ENCODE peak calls at places on chromosome 7, in eight cellular contexts. P is K562, E is ovary, A is stomach, D is transverse colon, M is SK-N-SH, W is suprapubic skin, V is sigmoid colon. C is an unnamed sample.
A peak's percentile ranks its signal among the peaks of the same experiment; 100 is the strongest.

GRCh38 chr7:4665661-4666060 is 16.4 kb upstream of the FOXK1 start:
- DNase-seq in D (no peak), V (peak; percentile 5), E (no peak), P (no peak), M (no peak), W (no peak), A (no peak), C (no peak)

GRCh38 chr7:37230221-37230620 is 218.4 kb downstream of the ELMO1 start:
- DNase-seq in E (no peak), A (no peak), D (no peak), V (peak; percentile 87), P (no peak), W (no peak), M (no peak), C (peak; percentile 73)

GRCh38 chr7:92400013-92400412 is 47.3 kb upstream of the GATAD1 start:
- DNase-seq in V (no peak), P (no peak), M (no peak), A (no peak), D (no peak), E (no peak), W (no peak), C (no peak)

GRCh38 chr7:119256446-119257131 is 1016.4 kb upstream of the KCND2 start:
- DNase-seq in P (no peak), E (no peak), V (no peak), A (no peak), W (no peak), D (no peak), M (no peak), C (no peak)

GRCh38 chr7:47536705-47537611 is 45.0 kb downstream of the TNS3 start:
- DNase-seq in A (peak; percentile 59), V (peak; percentile 80), E (peak; percentile 80), D (peak; percentile 59), W (peak; percentile 88), M (peak; percentile 86), P (no peak), C (peak; percentile 40)

GRCh38 chr7:141220263-141220662 is 146.4 kb downstream of the TMEM178B start:
- DNase-seq in V (no peak), P (peak; percentile 52), W (no peak), D (no peak), A (no peak), E (no peak), M (peak; percentile 86), C (no peak)

GRCh38 chr7:22874904-22875303 is 52.3 kb upstream of the TOMM7 start:
- DNase-seq in D (no peak), P (no peak), W (no peak), V (no peak), A (no peak), E (no peak), M (no peak), C (no peak)

GRCh38 chr7:18257711-18258110 is 230.1 kb upstream of the PRPS1L1 start:
- DNase-seq in V (no peak), W (no peak), D (no peak), M (no peak), A (no peak), E (no peak), P (no peak), C (no peak)

GRCh38 chr7:20484366-20484765 is 131.1 kb upstream of the ABCB5 start:
- DNase-seq in V (no peak), P (no peak), W (no peak), M (no peak), A (no peak), D (no peak), E (no peak), C (no peak)

GRCh38 chr7:55571534-55572377 is 546 bp downstream of the VOPP1 start:
- DNase-seq in A (peak; percentile 71), V (peak; percentile 79), E (peak; percentile 72), M (peak; percentile 90), P (peak; percentile 72), W (no peak), D (peak; percentile 78), C (peak; percentile 17)

GRCh38 chr7:1619152-1620079 is 49.6 kb upstream of the PSMG3 start:
- DNase-seq in M (peak; percentile 46), W (no peak), V (no peak), P (peak; percentile 27), A (no peak), E (no peak), D (no peak), C (no peak)

GRCh38 chr7:22667562-22668239 is 59.3 kb upstream of the IL6 start:
- DNase-seq in V (no peak), M (no peak), D (no peak), P (peak; percentile 79), A (no peak), W (no peak), E (no peak), C (no peak)

GRCh38 chr7:2321020-2321419 is 6.8 kb upstream of the SNX8 start:
- DNase-seq in M (no peak), P (no peak), V (no peak), W (no peak), D (no peak), E (no peak), A (no peak), C (no peak)

GRCh38 chr7:45117582-45117981 is 6.1 kb upstream of the TBRG4 start:
- DNase-seq in E (no peak), W (peak; percentile 73), D (no peak), V (peak; percentile 55), M (no peak), A (no peak), P (no peak), C (no peak)

GRCh38 chr7:132545756-132546155 is 30.5 kb downstream of the PLXNA4 start:
- DNase-seq in A (no peak), M (no peak), D (no peak), V (no peak), P (no peak), E (no peak), W (no peak), C (no peak)

GRCh38 chr7:107045980-107046379 is 1.5 kb downstream of the PRKAR2B start:
- DNase-seq in E (no peak), M (no peak), V (no peak), A (no peak), D (no peak), W (no peak), P (peak; percentile 56), C (no peak)

GRCh38 chr7:101172005-101172853 is 6.9 kb upstream of the VGF start:
- DNase-seq in W (no peak), D (no peak), P (no peak), V (no peak), A (no peak), M (peak; percentile 36), E (no peak), C (no peak)
- H3K27me3 ChIP-seq in W (peaks cover 100% of the 10 kb centered on the region), D (peaks cover 100% of the 10 kb centered on the region), P (peaks cover 37% of the 10 kb centered on the region), V (peaks cover 100% of the 10 kb centered on the region), A (peaks cover 100% of the 10 kb centered on the region), M (no peaks in the 10 kb centered on the region), E (peaks cover 5% of the 10 kb centered on the region), C (peaks cover 100% of the 10 kb centered on the region)

GRCh38 chr7:7971308-7972040 is 2.9 kb downstream of the GLCCI1 start:
- DNase-seq in E (no peak), M (no peak), V (no peak), P (no peak), W (no peak), D (no peak), A (no peak), C (no peak)
- H3K4me3 ChIP-seq in E (no peak overlapping the region), M (peak overlapping the region; percentile 82), V (peak overlapping the region; percentile 89), P (peak overlapping the region; percentile 84), W (peak overlapping the region; percentile 96), D (no peak overlapping the region), A (peak overlapping the region; percentile 95), C (peak overlapping the region; percentile 96)

GRCh38 chr7:155401884-155402283 is 56.0 kb upstream of the EN2 start:
- DNase-seq in A (no peak), V (no peak), E (no peak), M (no peak), P (no peak), D (no peak), W (no peak), C (no peak)
- TF ChIP-seq EP300 in A (no peak), V (no peak), E (no peak), M (no peak), P (no peak), D (no peak), W (no peak), C (no peak)

DNA sequence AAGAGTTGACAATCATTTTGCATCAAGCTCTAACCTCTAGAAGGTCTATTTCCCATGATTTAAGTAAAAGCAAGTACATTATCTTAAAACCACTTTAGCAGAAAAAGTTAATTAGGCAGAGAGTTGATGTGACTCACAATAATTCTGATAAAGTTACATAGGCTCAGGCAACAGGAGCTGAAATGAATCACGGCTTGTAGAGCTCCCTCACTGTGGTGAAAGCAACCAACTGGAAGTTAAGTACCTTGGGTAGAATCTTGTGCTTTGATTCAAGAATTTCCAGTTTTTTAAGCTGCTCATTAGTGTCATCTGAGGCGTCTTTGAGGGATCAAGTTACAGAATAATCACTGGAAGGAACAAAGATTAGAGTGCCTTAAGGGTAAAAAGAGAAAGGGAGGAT is 68.9 kb upstream of the NFE2L3 start:
- DNase-seq in P (no peak), E (no peak), W (no peak), M (no peak), A (no peak), D (no peak), V (no peak), C (no peak)
- H3K27me3 ChIP-seq in P (peaks cover 20% of the 10 kb centered on the region), E (no peaks in the 10 kb centered on the region), W (peaks cover 23% of the 10 kb centered on the region), M (peaks cover 25% of the 10 kb centered on the region), A (peaks cover 33% of the 10 kb centered on the region), D (peaks cover 32% of the 10 kb centered on the region), V (peaks cover 73% of the 10 kb centered on the region), C (peaks cover 47% of the 10 kb centered on the region)

DNA sequence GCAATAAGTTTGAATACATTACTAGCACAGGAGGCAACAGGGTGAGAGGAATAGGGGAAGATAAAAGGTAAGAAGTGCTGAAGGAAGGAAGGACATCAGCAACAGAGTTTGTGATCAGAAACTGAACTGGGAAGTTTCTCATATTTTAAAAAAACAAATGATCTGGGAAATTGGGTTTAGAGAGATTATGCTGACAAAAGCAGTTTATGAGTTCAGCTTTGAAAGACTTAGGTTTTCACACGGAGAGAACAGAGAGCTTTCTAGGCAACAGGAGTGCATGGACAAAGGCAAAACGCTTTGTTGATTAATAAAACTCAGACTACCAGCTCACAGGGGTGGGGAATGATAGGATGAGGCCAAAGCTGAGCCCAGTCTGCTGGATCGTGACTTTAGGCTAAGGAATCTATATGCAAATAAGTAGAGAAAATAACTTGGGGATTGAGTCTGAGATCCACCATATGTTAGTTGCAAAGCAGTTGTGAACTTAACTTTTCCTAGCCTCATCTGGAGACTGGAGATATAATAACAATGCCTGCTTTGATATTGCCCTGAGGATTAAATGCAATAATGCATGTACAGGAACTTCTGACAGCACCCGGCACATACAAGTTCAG is 4.2 kb downstream of the OSBPL3 start:
- DNase-seq in M (no peak), A (no peak), W (no peak), V (no peak), D (no peak), P (no peak), E (no peak), C (no peak)
- H3K4me3 ChIP-seq in M (no peak overlapping the region), A (no peak overlapping the region), W (no peak overlapping the region), V (no peak overlapping the region), D (no peak overlapping the region), P (no peak overlapping the region), E (no peak overlapping the region), C (no peak overlapping the region)

GRCh38 chr7:70694909-70695803 is 436.8 kb upstream of the GALNT17 start:
- DNase-seq in M (peak; percentile 85), V (no peak), A (no peak), E (peak; percentile 64), D (peak; percentile 25), P (no peak), W (no peak), C (no peak)
- TF ChIP-seq EP300 in M (no peak), V (no peak), A (no peak), E (no peak), D (no peak), P (no peak), W (no peak), C (no peak)

C was measured in tibial nerve.